ENCODE peak calls at places on chromosome 10, in ten cellular contexts. H is OCI-LY7; J is GF-D8; R is ELR; V is effector memory CD4-positive, alpha-beta T cell; F is renal cortical epithelial cell; N is HCEC 1CT; S is transverse colon; T is SW480; K is LoVo. O is an unnamed sample.

GRCh38 chr10:110615057-110615630 is 29.0 kb upstream of the RBM20 start:
- DNase-seq in V (no peak), K (no peak), N (no peak), J (no peak), F (peak), S (no peak), R (peak), H (no peak), T (no peak), O (no peak)

GRCh38 chr10:65501259-65501658 is 1424.6 kb upstream of the LRRTM3 start:
- DNase-seq in K (no peak), T (peak), J (no peak), S (no peak), H (peak), R (no peak), V (no peak), N (no peak), F (peak), O (no peak)

GRCh38 chr10:7481382-7481765 is 70.5 kb upstream of the SFMBT2 start:
- DNase-seq in V (no peak), K (no peak), J (no peak), H (no peak), S (no peak), F (no peak), N (no peak), T (no peak), R (no peak), O (no peak)

GRCh38 chr10:48253970-48254657 is 20.4 kb downstream of the FRMPD2 start:
- DNase-seq in K (peak), V (no peak), H (no peak), N (peak), J (no peak), R (peak), S (no peak), T (peak), F (peak), O (peak)

GRCh38 chr10:3190817-3191216 is 18.2 kb upstream of the PITRM1 start:
- DNase-seq in T (no peak), F (no peak), R (no peak), S (no peak), V (no peak), H (no peak), N (no peak), K (no peak), J (no peak), O (no peak)

GRCh38 chr10:69389827-69390490 is 26.8 kb downstream of the TACR2 start:
- DNase-seq in K (no peak), F (peak), V (no peak), R (peak), S (no peak), N (no peak), H (peak), J (no peak), T (peak), O (no peak)

GRCh38 chr10:110010076-110011069 is 2.6 kb downstream of the ADD3 start:
- DNase-seq in T (peak), J (peak), V (peak), F (no peak), N (no peak), H (peak), S (no peak), R (peak), K (no peak), O (no peak)

GRCh38 chr10:130146042-130146441 is 9.9 kb downstream of the GLRX3 start:
- DNase-seq in R (no peak), T (no peak), K (no peak), H (no peak), N (no peak), F (no peak), V (no peak), S (no peak), J (no peak), O (no peak)

GRCh38 chr10:73819513-73820093 is 8.2 kb upstream of the NDST2 start:
- DNase-seq in F (peak), S (peak), T (no peak), K (no peak), V (no peak), H (no peak), R (peak), N (no peak), J (no peak), O (no peak)

GRCh38 chr10:118922226-118922625 is 107.3 kb upstream of the NANOS1 start:
- DNase-seq in R (no peak), V (no peak), T (no peak), J (no peak), N (no peak), H (no peak), S (peak), K (peak), F (peak), O (no peak)

GRCh38 chr10:74027702-74028101 is 29.8 kb downstream of the VCL start:
- DNase-seq in T (no peak), J (no peak), N (no peak), R (peak), V (no peak), S (no peak), H (no peak), F (no peak), K (no peak), O (no peak)

GRCh38 chr10:77160679-77161078 is 476.9 kb downstream of the KCNMA1 start:
- DNase-seq in H (no peak), J (no peak), N (peak), V (no peak), K (peak), F (peak), T (peak), R (peak), S (no peak), O (peak)

GRCh38 chr10:129877773-129878371 is 86.2 kb downstream of the EBF3 start:
- DNase-seq in J (no peak), N (no peak), T (no peak), H (peak), K (peak), V (no peak), R (peak), S (no peak), F (no peak), O (no peak)

GRCh38 chr10:87860156-87860795 is 3.1 kb downstream of the KLLN start:
- DNase-seq in K (peak), T (peak), H (peak), N (peak), V (no peak), R (peak), S (no peak), F (peak), J (peak), O (peak)

GRCh38 chr10:132828681-132829080 is 42.7 kb upstream of the NKX6-2 start:
- DNase-seq in T (no peak), V (no peak), N (no peak), F (no peak), H (no peak), S (no peak), J (no peak), R (no peak), K (no peak), O (no peak)

GRCh38 chr10:76975131-76975530 is 662.5 kb downstream of the KCNMA1 start:
- DNase-seq in T (no peak), V (no peak), K (no peak), N (no peak), R (no peak), H (no peak), F (no peak), S (no peak), J (no peak), O (no peak)

GRCh38 chr10:6292741-6293151 is 90.0 kb downstream of the PFKFB3 start:
- DNase-seq in J (no peak), T (no peak), R (no peak), K (no peak), S (no peak), H (no peak), V (no peak), F (no peak), N (no peak), O (no peak)

GRCh38 chr10:24446739-24447138 is 237.8 kb downstream of the KIAA1217 start:
- DNase-seq in J (no peak), T (peak), K (peak), R (peak), N (peak), F (peak), S (no peak), H (no peak), V (no peak), O (no peak)

GRCh38 chr10:131113892-131114291 is 197.6 kb downstream of the TCERG1L start:
- DNase-seq in F (no peak), N (no peak), R (no peak), V (no peak), S (no peak), J (no peak), K (no peak), T (no peak), H (no peak), O (no peak)

GRCh38 chr10:14182781-14183180 is 147.9 kb downstream of the FRMD4A start:
- DNase-seq in F (no peak), T (no peak), H (no peak), V (no peak), R (no peak), J (no peak), S (no peak), N (no peak), K (no peak), O (no peak)

GRCh38 chr10:77156406-77156879 is 481.2 kb downstream of the KCNMA1 start:
- DNase-seq in F (peak), V (no peak), R (peak), H (no peak), T (no peak), N (peak), J (no peak), S (peak), K (peak), O (no peak)

GRCh38 chr10:36171546-36171945 is 529.5 kb upstream of the FZD8 start:
- DNase-seq in V (no peak), T (no peak), F (no peak), S (no peak), N (peak), R (peak), J (no peak), H (no peak), K (no peak), O (no peak)

GRCh38 chr10:43078986-43079273 is 2.1 kb downstream of the RET start:
- DNase-seq in H (peak), K (no peak), T (no peak), S (peak), R (peak), J (no peak), N (no peak), F (no peak), V (no peak), O (peak)

GRCh38 chr10:61903184-61903990 is 1.9 kb downstream of the ARID5B start:
- DNase-seq in R (peak), S (peak), K (peak), H (peak), J (no peak), T (peak), F (peak), N (peak), V (peak), O (no peak)

GRCh38 chr10:70649526-70649925 is 22.8 kb upstream of the ADAMTS14 start:
- DNase-seq in H (no peak), K (peak), J (no peak), T (peak), R (peak), S (no peak), N (peak), F (peak), V (no peak), O (no peak)

GRCh38 chr10:88933584-88933983 is 19.0 kb downstream of the ACTA2 start:
- DNase-seq in S (no peak), N (no peak), T (no peak), F (no peak), J (no peak), V (no peak), H (no peak), K (no peak), R (no peak), O (no peak)

GRCh38 chr10:73251683-73252444 is 580 bp downstream of the MRPS16 start:
- DNase-seq in J (peak), T (peak), F (no peak), S (no peak), N (no peak), V (no peak), K (peak), R (peak), H (peak), O (no peak)

GRCh38 chr10:71565284-71566000 is 154.1 kb downstream of the C10orf105 start:
- DNase-seq in V (no peak), H (no peak), R (no peak), S (no peak), K (no peak), J (no peak), N (no peak), F (no peak), T (no peak), O (no peak)

GRCh38 chr10:103395754-103396066 is 565 bp downstream of the ATP5MK start:
- DNase-seq in R (peak), V (no peak), K (no peak), H (peak), N (peak), S (peak), T (peak), F (peak), J (no peak), O (peak)

GRCh38 chr10:79069325-79070090 is 742 bp downstream of the ZMIZ1 start:
- DNase-seq in N (peak), H (peak), F (no peak), S (peak), K (no peak), J (no peak), T (peak), V (no peak), R (peak), O (no peak)

GRCh38 chr10:102595293-102595692 is 49.0 kb upstream of the TRIM8 start:
- DNase-seq in V (no peak), N (no peak), K (no peak), S (no peak), T (no peak), J (no peak), R (no peak), H (no peak), F (no peak), O (no peak)